ENCODE peak calls at places on chromosomes 3 and 15, in four cellular contexts. J is heart right ventricle, G is Peyer's patch, R is SK-N-SH. M is an unnamed sample. For H3K4me1, the result is how much of the 10 kb centered on the place peaks cover.

GRCh38 chr15:60840703-60841411 is 361.9 kb upstream of the ICE2 start:
- DNase-seq in J (no peak), G (peak), R (no peak), M (peak)

GRCh38 chr3:99249627-99250026 is 348.1 kb upstream of the DCBLD2 start:
- DNase-seq in J (no peak), G (no peak), R (no peak), M (no peak)

GRCh38 chr15:44735482-44736260 is 657 bp upstream of the TRIM69 start:
- DNase-seq in J (peak), G (no peak), R (peak), M (no peak)

GRCh38 chr3:131806736-131807135 is 228.1 kb downstream of the CPNE4 start:
- DNase-seq in J (no peak), G (no peak), R (no peak), M (no peak)

GRCh38 chr3:107560166-107560565 is 37.4 kb downstream of the BBX start:
- DNase-seq in J (no peak), G (no peak), R (no peak), M (no peak)

GRCh38 chr15:62444104-62445027 is 279.3 kb upstream of the C2CD4B start:
- DNase-seq in J (no peak), G (no peak), R (no peak), M (no peak)

GRCh38 chr3:74766405-74766804 is 151.9 kb upstream of the CNTN3 start:
- DNase-seq in J (no peak), G (no peak), R (no peak), M (no peak)

GRCh38 chr3:87045473-87045872 is 54.5 kb upstream of the VGLL3 start:
- DNase-seq in J (no peak), G (no peak), R (no peak), M (no peak)

GRCh38 chr3:72065872-72066641 is 281.1 kb upstream of the PROK2 start:
- DNase-seq in J (no peak), G (no peak), R (no peak), M (no peak)

GRCh38 chr3:73056365-73057150 is 4.9 kb upstream of the EBLN2 start:
- DNase-seq in J (no peak), G (no peak), R (peak), M (no peak)

GRCh38 chr15:90871097-90871715 is 2.8 kb downstream of the FURIN start:
- DNase-seq in J (no peak), G (no peak), R (peak), M (peak)

GRCh38 chr3:114221165-114221880 is 16.1 kb downstream of the ZNF80 start:
- DNase-seq in J (no peak), G (no peak), R (no peak), M (no peak)

GRCh38 chr3:142863965-142864924 is 24.6 kb downstream of the PCOLCE2 start:
- DNase-seq in J (no peak), G (no peak), R (no peak), M (no peak)

GRCh38 chr15:78067328-78068241 is 9.9 kb downstream of the TBC1D2B start:
- DNase-seq in J (no peak), G (no peak), R (peak), M (no peak)

GRCh38 chr15:48515497-48515896 is 130.0 kb downstream of the FBN1 start:
- DNase-seq in J (no peak), G (no peak), R (no peak), M (no peak)

GRCh38 chr3:46934508-46935167 is 41.9 kb downstream of the CCDC12 start:
- DNase-seq in J (peak), G (no peak), R (peak), M (peak)

GRCh38 chr3:174812172-174812862 is 46.8 kb upstream of the NAALADL2 start:
- DNase-seq in J (no peak), G (no peak), R (no peak), M (no peak)

GRCh38 chr3:53179580-53179979 is 18.6 kb downstream of the PRKCD start:
- DNase-seq in J (no peak), G (no peak), R (no peak), M (no peak)

GRCh38 chr15:78203346-78204225 is 30.8 kb downstream of the ACSBG1 start:
- DNase-seq in J (peak), G (peak), R (no peak), M (no peak)

GRCh38 chr3:71348001-71348632 is 235.4 kb downstream of the FOXP1 start:
- DNase-seq in J (no peak), G (no peak), R (no peak), M (no peak)

GRCh38 chr3:149968216-149968615 is 2.5 kb downstream of the PFN2 start:
- DNase-seq in J (no peak), G (no peak), R (no peak), M (no peak)
- H3K4me3 ChIP-seq in J (peak), G (no peak), R (peak), M (no peak)

GRCh38 chr3:195159819-195160175 is 111.2 kb downstream of the XXYLT1 start:
- DNase-seq in J (no peak), G (no peak), R (no peak), M (no peak)

GRCh38 chr3:195163719-195164572 is 107.0 kb downstream of the XXYLT1 start:
- DNase-seq in J (no peak), G (no peak), R (no peak), M (no peak)

GRCh38 chr3:195160908-195161434 is 110.0 kb downstream of the XXYLT1 start:
- DNase-seq in J (no peak), G (no peak), R (no peak), M (no peak)

GRCh38 chr3:195160257-195160898 is 110.6 kb downstream of the XXYLT1 start:
- DNase-seq in J (no peak), G (no peak), R (peak), M (no peak)

DNA sequence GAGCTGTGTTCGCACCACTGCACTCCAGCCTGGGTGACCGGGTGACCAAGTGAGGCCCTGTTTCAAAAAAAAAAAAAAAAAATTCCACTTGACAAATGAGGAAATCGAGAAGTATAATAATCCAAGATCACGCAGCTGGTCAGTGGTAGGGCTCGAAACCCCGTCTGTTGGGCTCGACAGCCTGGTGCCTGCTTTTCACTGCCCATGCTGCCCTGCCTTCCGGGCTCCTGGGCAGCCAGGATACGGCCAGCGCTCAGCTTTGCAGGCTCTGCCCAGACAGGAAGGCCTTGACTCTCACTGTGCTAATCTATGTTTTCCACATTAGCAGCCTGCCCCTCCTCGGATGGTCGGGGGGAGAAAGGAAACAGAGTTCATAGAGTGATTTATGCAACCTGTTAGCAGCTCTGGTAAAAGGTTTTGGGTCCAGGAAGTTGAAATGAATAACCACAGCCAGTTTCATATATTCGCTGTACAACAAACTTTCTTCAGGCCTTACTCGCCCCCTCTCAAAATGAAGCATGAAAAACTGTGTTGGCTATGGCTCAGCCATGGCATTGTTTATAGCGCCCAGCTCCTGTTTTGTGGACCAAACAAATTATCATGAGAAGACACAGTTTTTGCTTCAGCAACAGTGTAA is 108.8 kb downstream of the XXYLT1 start:
- DNase-seq in J (no peak), G (peak), R (peak), M (no peak)
- H3K4me1 ChIP-seq in J (under half), G (under half), R (half or more), M (under half)

GRCh38 chr3:25683410-25683809 is 18.7 kb upstream of the TOP2B start:
- DNase-seq in J (no peak), G (no peak), R (no peak), M (no peak)

GRCh38 chr3:25679642-25680302 is 15.1 kb upstream of the TOP2B start:
- DNase-seq in J (no peak), G (no peak), R (no peak), M (no peak)

GRCh38 chr3:25677121-25677520 is 12.4 kb upstream of the TOP2B start:
- DNase-seq in J (no peak), G (no peak), R (no peak), M (no peak)

GRCh38 chr3:25678581-25678980 is 13.9 kb upstream of the TOP2B start:
- DNase-seq in J (no peak), G (no peak), R (no peak), M (no peak)

GRCh38 chr3:25679166-25679565 is 14.5 kb upstream of the TOP2B start:
- DNase-seq in J (no peak), G (no peak), R (peak), M (no peak)
- H3K4me3 ChIP-seq in J (no peak), G (no peak), R (no peak), M (no peak)

GRCh38 chr3:38155825-38156224 is 9.5 kb upstream of the OXSR1 start:
- DNase-seq in J (no peak), G (no peak), R (no peak), M (no peak)

GRCh38 chr3:38158472-38158871 is 6.9 kb upstream of the OXSR1 start:
- DNase-seq in J (no peak), G (no peak), R (no peak), M (no peak)

GRCh38 chr3:38154625-38155255 is 10.6 kb upstream of the OXSR1 start:
- DNase-seq in J (no peak), G (no peak), R (no peak), M (no peak)

GRCh38 chr3:38157117-38157516 is 8.2 kb upstream of the OXSR1 start:
- DNase-seq in J (no peak), G (no peak), R (no peak), M (no peak)

DNA sequence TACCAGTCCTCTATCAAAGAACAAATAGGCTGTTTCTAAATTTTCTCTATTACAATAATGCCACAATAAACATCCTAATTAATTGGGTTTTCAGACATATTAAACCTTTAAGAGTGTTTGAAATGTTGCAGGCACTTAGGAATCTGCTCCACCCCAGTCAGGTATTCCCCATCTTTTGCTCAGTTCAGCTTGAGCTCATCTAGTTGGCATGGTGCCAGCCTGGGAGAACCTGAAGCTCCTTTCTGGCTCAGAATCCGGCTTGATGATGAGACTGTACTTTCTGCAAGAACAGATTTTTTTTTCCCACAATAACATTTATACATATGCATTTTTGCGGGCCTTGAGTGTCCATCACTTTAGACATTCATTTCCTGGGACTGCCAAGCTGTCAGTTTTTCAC is 7.8 kb upstream of the OXSR1 start:
- DNase-seq in J (no peak), G (no peak), R (no peak), M (no peak)
- H3K4me1 ChIP-seq in J (under half), G (under half), R (under half), M (under half)

GRCh38 chr3:129547241-129547640 is 4.3 kb downstream of the H1-8 start:
- DNase-seq in J (no peak), G (no peak), R (no peak), M (no peak)

GRCh38 chr3:129549805-129550204 is 6.8 kb downstream of the H1-8 start:
- DNase-seq in J (no peak), G (no peak), R (no peak), M (no peak)

GRCh38 chr3:129552287-129553050 is 9.5 kb downstream of the H1-8 start:
- DNase-seq in J (no peak), G (no peak), R (no peak), M (no peak)

GRCh38 chr3:129549006-129549800 is 6.2 kb downstream of the H1-8 start:
- DNase-seq in J (no peak), G (no peak), R (no peak), M (no peak)

DNA sequence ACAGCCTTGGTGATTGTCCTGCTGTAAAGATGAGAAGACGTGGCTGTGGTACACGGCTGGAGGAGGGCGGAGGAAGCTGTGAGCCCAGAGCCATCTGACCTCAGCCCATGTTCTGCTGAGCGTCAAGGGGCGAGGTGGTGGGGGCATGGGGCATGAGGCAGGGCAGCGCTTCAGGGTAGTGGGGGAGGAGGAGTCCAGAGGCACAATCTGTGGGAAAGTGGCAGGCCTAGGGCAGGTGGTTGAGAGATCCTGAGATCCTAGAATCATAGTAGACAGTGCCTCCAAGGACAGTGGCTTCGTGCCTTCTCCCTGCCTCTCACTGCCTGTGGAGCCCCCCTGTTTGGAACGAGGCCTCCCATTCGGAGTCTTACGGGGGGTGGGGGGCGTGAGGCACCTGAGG is 5.6 kb downstream of the H1-8 start:
- DNase-seq in J (no peak), G (no peak), R (no peak), M (no peak)
- H3K4me3 ChIP-seq in J (no peak), G (no peak), R (no peak), M (no peak)

DNA sequence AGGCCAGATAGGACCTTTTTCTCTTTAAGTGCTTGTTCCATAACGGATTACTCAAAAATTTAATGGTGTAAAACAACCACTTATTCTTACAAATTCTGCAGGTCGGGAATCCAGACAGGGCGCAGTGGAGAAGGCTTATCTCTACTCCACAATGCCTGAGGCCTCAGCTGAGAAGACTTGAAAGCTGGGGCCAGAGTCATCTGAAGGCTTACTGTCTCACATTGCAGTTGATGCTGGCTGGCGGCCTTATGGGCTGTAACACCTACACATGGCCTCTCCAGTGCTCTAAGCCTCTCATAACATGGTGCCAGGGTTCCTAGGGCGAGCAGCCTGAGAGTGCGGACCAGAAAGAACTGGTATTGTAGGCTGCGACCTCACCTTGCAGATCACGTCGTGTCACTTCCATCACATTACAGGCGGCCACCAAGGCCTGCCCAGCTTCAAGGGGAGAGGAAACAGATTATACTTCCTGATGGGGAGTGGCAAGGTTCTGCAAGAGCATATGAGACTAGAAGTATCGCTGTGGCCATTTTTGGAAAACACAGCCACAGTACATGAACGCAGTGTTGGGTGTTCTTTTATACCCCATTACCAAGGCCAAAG is 32.4 kb downstream of the CMTM7 start:
- DNase-seq in J (no peak), G (peak), R (no peak), M (no peak)
- H3K4me1 ChIP-seq in J (under half), G (under half), R (under half), M (half or more)

GRCh38 chr15:59301527-59301926 is 71.1 kb downstream of the MYO1E start:
- DNase-seq in J (no peak), G (no peak), R (no peak), M (no peak)

GRCh38 chr15:59298255-59298856 is 74.3 kb downstream of the MYO1E start:
- DNase-seq in J (no peak), G (peak), R (no peak), M (no peak)

GRCh38 chr15:59299919-59300617 is 72.6 kb downstream of the MYO1E start:
- DNase-seq in J (peak), G (peak), R (no peak), M (peak)

GRCh38 chr15:59298876-59299275 is 73.8 kb downstream of the MYO1E start:
- DNase-seq in J (no peak), G (no peak), R (no peak), M (no peak)

DNA sequence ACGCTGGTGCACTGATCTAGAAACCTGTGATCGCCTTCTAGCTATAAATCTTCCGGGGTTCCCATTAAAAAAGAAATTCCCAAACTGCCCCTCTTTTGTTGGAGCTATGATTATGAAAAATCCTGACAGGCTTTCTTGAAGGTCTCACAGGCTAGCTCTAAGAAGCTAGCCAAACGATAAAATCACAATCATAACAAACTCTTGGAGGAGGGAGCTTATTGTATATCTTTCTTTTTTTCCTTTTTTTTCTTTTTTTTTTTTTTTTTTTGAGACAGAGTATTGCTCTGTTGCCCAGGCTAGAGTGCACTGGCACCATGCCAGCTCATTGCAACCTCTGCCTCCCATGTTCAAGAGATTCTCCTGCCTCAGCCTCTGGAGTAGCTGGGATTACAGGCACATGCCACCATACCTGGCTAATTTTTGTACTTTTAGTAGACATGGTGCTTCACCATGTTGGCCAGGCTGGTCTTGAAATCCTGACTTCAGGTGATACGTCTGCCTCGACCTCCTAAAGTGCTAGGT is 72.0 kb downstream of the MYO1E start:
- DNase-seq in J (no peak), G (no peak), R (no peak), M (no peak)
- H3K4me3 ChIP-seq in J (no peak), G (no peak), R (no peak), M (peak)